ENCODE peak calls at places on chromosomes 13 and 19, in four cellular contexts. O is stromal cell of bone marrow, E is fibroblast of the conjunctiva, K is C1 segment of cervical spinal cord. X is an unnamed sample.

GRCh38 chr19:50660083-50660366 is 10.8 kb downstream of the C19orf81 start:
- DNase-seq in E (no peak), O (no peak), K (no peak), X (no peak)

GRCh38 chr13:41649659-41650058 is 192.3 kb downstream of the RGCC start:
- DNase-seq in E (no peak), K (no peak), O (no peak), X (no peak)

GRCh38 chr13:44818016-44818415 is 171.3 kb downstream of the NUFIP1 start:
- DNase-seq in O (no peak), E (no peak), K (no peak), X (no peak)

GRCh38 chr19:33221641-33222040 is 4.0 kb downstream of the SLC7A10 start:
- DNase-seq in O (no peak), E (no peak), K (no peak), X (no peak)

GRCh38 chr13:43143591-43143990 is 120.2 kb downstream of the DNAJC15 start:
- DNase-seq in O (no peak), E (no peak), K (no peak), X (no peak)

GRCh38 chr13:98549006-98549727 is 27.7 kb downstream of the STK24 start:
- DNase-seq in K (no peak), O (peak; percentile 72), E (peak; percentile 71), X (no peak)

GRCh38 chr13:108967371-108967770 is 338.0 kb downstream of the MYO16 start:
- DNase-seq in K (no peak), O (no peak), E (no peak), X (no peak)

GRCh38 chr13:30107536-30108136 is 199.7 kb downstream of the KATNAL1 start:
- DNase-seq in O (peak; percentile 73), K (no peak), E (no peak), X (no peak)

GRCh38 chr13:46665630-46666482 is 112.9 kb downstream of the LRCH1 start:
- DNase-seq in E (no peak), K (no peak), O (no peak), X (no peak)

GRCh38 chr19:6092329-6093286 is 17.7 kb downstream of the RFX2 start:
- DNase-seq in E (peak; percentile 68), K (peak; percentile 4), O (peak; percentile 73), X (no peak)

GRCh38 chr13:86841264-86841663 is 829.9 kb upstream of the SLITRK5 start:
- DNase-seq in K (no peak), O (no peak), E (no peak), X (no peak)

GRCh38 chr13:102651892-102652291 is 43.0 kb downstream of the METTL21C start:
- DNase-seq in E (peak; percentile 12), O (peak; percentile 38), K (no peak), X (no peak)